ENCODE peak calls at places on chromosomes 3 and 15, in seven cellular contexts. B is ovary, S is stomach, D is H54, F is body of pancreas, U is upper lobe of left lung, I is right lobe of liver. J is an unnamed sample.

GRCh38 chr3:178388473-178388872 is 147.8 kb upstream of the KCNMB2 start:
- DNase-seq in B (no peak), S (no peak), D (no peak), F (no peak), U (no peak), I (no peak), J (no peak)

GRCh38 chr3:186046838-186047237 is 62.1 kb downstream of the ETV5 start:
- DNase-seq in B (no peak), S (no peak), D (no peak), F (no peak), U (no peak), I (no peak), J (no peak)

GRCh38 chr15:85494035-85494793 is 113.8 kb downstream of the AKAP13 start:
- DNase-seq in B (no peak), S (no peak), D (peak; percentile 35), F (peak; percentile 29), U (no peak), I (no peak), J (no peak)

GRCh38 chr3:188207941-188208750 is 54.2 kb downstream of the LPP start:
- DNase-seq in B (no peak), S (no peak), D (no peak), F (no peak), U (no peak), I (no peak), J (no peak)

GRCh38 chr3:73874596-73874995 is 249.9 kb upstream of the PDZRN3 start:
- DNase-seq in B (no peak), S (no peak), D (no peak), F (no peak), U (no peak), I (no peak), J (no peak)

GRCh38 chr3:188049890-188050530 is 103.9 kb upstream of the LPP start:
- DNase-seq in B (no peak), S (no peak), D (no peak), F (no peak), U (no peak), I (no peak), J (no peak)

GRCh38 chr3:173659972-173660371 is 262.4 kb downstream of the NLGN1 start:
- DNase-seq in B (no peak), S (no peak), D (no peak), F (no peak), U (no peak), I (no peak), J (no peak)

GRCh38 chr3:51967384-51968174 is at the start of gene PCBP4:
- DNase-seq in B (peak; percentile 72), S (peak; percentile 74), D (peak; percentile 58), F (peak; percentile 84), U (peak; percentile 91), I (no peak), J (no peak)

GRCh38 chr15:97688886-97689285 is 271.6 kb upstream of the ARRDC4 start:
- DNase-seq in B (no peak), S (no peak), D (no peak), F (no peak), U (no peak), I (no peak), J (no peak)

GRCh38 chr3:43071313-43071893 is 34.5 kb downstream of the POMGNT2 start:
- DNase-seq in B (no peak), S (no peak), D (peak; percentile 45), F (no peak), U (no peak), I (no peak), J (no peak)

GRCh38 chr3:4744405-4745239 is 234.6 kb upstream of the BHLHE40 start:
- DNase-seq in B (peak; percentile 6), S (no peak), D (no peak), F (no peak), U (no peak), I (no peak), J (no peak)

GRCh38 chr3:101962055-101962454 is 112.7 kb downstream of the NFKBIZ start:
- DNase-seq in B (no peak), S (no peak), D (no peak), F (no peak), U (no peak), I (no peak), J (no peak)

GRCh38 chr15:35479423-35479822 is 66.5 kb downstream of the DPH6 start:
- DNase-seq in B (no peak), S (no peak), D (no peak), F (no peak), U (no peak), I (no peak), J (no peak)

GRCh38 chr3:114659109-114660081 is 365.6 kb downstream of the TIGIT start:
- DNase-seq in B (no peak), S (peak; percentile 47), D (no peak), F (no peak), U (no peak), I (no peak), J (no peak)

GRCh38 chr3:138850151-138850550 is 15.4 kb upstream of the PIK3CB start:
- DNase-seq in B (no peak), S (peak; percentile 46), D (no peak), F (peak; percentile 28), U (no peak), I (no peak), J (no peak)

GRCh38 chr15:90956551-90957104 is 1.9 kb downstream of the RCCD1 start:
- DNase-seq in B (peak; percentile 81), S (peak; percentile 83), D (no peak), F (peak; percentile 78), U (peak; percentile 97), I (peak; percentile 74), J (peak; percentile 89)

GRCh38 chr3:167731393-167731792 is 3.3 kb downstream of the PDCD10 start:
- DNase-seq in B (no peak), S (no peak), D (no peak), F (no peak), U (no peak), I (no peak), J (no peak)

GRCh38 chr15:41935566-41936020 is 36.8 kb downstream of the EHD4 start:
- DNase-seq in B (no peak), S (no peak), D (no peak), F (no peak), U (no peak), I (no peak), J (no peak)

GRCh38 chr15:32861741-32862140 is 143.9 kb downstream of the GREM1 start:
- DNase-seq in B (peak; percentile 48), S (no peak), D (peak; percentile 22), F (peak; percentile 33), U (peak; percentile 84), I (no peak), J (peak; percentile 14)

GRCh38 chr3:94520364-94520763 is 457.5 kb downstream of the NSUN3 start:
- DNase-seq in B (no peak), S (no peak), D (no peak), F (no peak), U (no peak), I (no peak), J (no peak)

GRCh38 chr3:115324056-115324455 is 177.0 kb upstream of the ZBTB20 start:
- DNase-seq in B (no peak), S (no peak), D (no peak), F (no peak), U (no peak), I (no peak), J (no peak)

GRCh38 chr15:49707598-49707997 is 86.8 kb downstream of the DTWD1 start:
- DNase-seq in B (no peak), S (no peak), D (no peak), F (no peak), U (no peak), I (no peak), J (no peak)

GRCh38 chr15:25792128-25792527 is 71.0 kb downstream of the ATP10A start:
- DNase-seq in B (no peak), S (no peak), D (no peak), F (no peak), U (no peak), I (peak; percentile 38), J (no peak)

GRCh38 chr3:149085828-149086231 is 503 bp downstream of the HLTF start:
- DNase-seq in B (no peak), S (no peak), D (no peak), F (no peak), U (no peak), I (no peak), J (no peak)

GRCh38 chr3:14456794-14457193 is 54.4 kb downstream of the SLC6A6 start:
- DNase-seq in B (no peak), S (no peak), D (no peak), F (no peak), U (no peak), I (no peak), J (no peak)
- TF ChIP-seq POLR2A in B (no peak), S (no peak), D (no peak), F (no peak), U (no peak), I (no peak), J (no peak)

DNA sequence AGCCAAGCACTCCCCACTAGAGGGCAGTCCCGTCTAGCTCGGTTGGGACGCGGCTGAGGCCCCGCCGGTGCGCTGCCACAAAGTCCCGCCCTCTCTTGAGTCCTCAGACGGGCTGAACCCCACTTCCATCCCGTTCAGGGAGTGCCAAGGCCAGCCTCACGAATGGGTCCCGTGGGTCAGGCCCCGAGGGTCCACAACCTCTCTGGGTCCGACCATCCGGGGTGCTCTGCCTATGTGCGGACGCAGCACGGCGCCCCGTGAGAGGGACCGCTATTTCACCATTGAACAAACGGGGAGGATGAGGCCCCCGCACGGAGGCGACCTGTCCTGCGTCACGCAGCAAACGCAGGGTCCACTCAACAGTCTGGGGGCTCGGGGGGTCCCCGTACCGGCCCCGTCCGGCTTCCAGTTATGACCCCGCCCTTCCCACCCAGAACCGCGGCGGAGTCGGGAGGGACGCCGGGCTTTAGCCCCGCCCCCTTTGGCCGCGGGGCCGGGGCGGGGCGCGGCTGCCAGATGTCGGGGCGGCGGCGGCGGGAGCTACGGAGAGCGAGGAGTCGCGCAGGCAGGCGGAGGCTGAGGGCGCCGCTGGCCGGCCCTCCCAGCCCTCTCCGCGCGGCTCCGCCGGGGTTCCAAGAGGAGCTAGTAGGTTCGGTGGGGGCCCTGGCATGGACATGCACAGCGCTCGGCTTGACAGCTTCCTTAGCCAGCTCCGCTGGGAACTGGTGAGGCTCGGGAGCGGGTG is at the start of gene INKA1:
- DNase-seq in B (peak; percentile 92), S (peak; percentile 91), D (peak; percentile 81), F (peak; percentile 90), U (peak; percentile 97), I (peak; percentile 92), J (peak; percentile 94)
- TF ChIP-seq POLR2A in B (peak; percentile 16), S (no peak), D (peak; percentile 51), F (peak; percentile 37), U (no peak), I (peak; percentile 46), J (peak; percentile 41)

DNA sequence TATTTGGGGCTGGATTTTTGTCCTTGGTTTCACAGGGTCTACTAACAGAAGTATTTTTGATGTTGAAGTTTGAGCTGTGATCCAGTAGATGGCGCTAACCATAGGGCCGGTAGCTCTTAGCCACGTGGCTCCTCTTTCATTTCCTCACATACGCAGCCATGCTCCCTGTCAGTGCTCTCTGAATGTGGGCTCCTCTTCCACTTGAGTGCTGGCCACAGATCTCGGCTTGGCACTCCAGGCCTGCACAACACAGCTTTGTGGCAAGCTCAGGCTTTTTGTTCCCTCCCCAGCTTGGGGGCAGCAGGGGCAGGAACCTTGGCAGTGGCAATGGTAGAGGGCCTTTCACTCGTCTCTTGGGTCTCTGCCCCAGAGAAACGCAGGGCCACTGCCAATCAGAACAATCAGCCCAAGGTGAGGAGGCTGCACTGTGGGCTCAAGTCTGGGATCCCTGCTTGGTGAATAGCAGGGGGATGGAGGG is 18.6 kb upstream of the DNAAF4 start:
- DNase-seq in B (no peak), S (no peak), D (peak; percentile 10), F (peak; percentile 43), U (no peak), I (no peak), J (peak; percentile 21)
- TF ChIP-seq POLR2A in B (no peak), S (no peak), D (no peak), F (no peak), U (no peak), I (no peak), J (no peak)

GRCh38 chr15:58748787-58749531 is 548 bp downstream of the ADAM10 start:
- DNase-seq in B (peak; percentile 48), S (peak; percentile 49), D (no peak), F (peak; percentile 48), U (peak; percentile 93), I (peak; percentile 70), J (peak; percentile 33)
- TF ChIP-seq POLR2A in B (peak; percentile 11), S (no peak), D (no peak), F (no peak), U (no peak), I (no peak), J (no peak)

J was measured in GM12892.